ENCODE peak calls at places on chromosomes 11 and 22, in four cellular contexts. T, F, O and B are unnamed samples.
A peak's percentile ranks its signal among the peaks of the same experiment; 100 is the strongest.

GRCh38 chr11:44728491-44728910 is 1.7 kb downstream of the TSPAN18 start:
- DNase-seq in T (no peak), F (no peak), O (no peak), B (no peak)

GRCh38 chr11:8963569-8964323 is 496 bp downstream of the TMEM9B start:
- DNase-seq in O (no peak), F (peak; percentile 58), T (peak; percentile 81), B (peak; percentile 46)

GRCh38 chr11:12832828-12833227 is 158.6 kb downstream of the TEAD1 start:
- DNase-seq in T (no peak), F (peak; percentile 38), O (no peak), B (no peak)

GRCh38 chr22:21937821-21938070 is 14.9 kb downstream of the PPM1F start:
- DNase-seq in T (no peak), F (no peak), O (peak; percentile 92), B (no peak)

GRCh38 chr11:44861829-44862545 is 88.7 kb downstream of the TP53I11 start:
- DNase-seq in T (peak; percentile 28), O (peak; percentile 92), F (no peak), B (peak; percentile 99)

GRCh38 chr11:108788565-108789199 is 123.8 kb downstream of the DDX10 start:
- DNase-seq in T (no peak), O (no peak), F (no peak), B (no peak)

GRCh38 chr11:68398870-68399865 is 61.4 kb upstream of the PPP6R3 start:
- DNase-seq in O (no peak), F (no peak), T (no peak), B (no peak)

GRCh38 chr11:7384691-7385090 is 100.6 kb upstream of the OLFML1 start:
- DNase-seq in O (no peak), T (no peak), F (no peak), B (no peak)

GRCh38 chr11:111978028-111978771 is 41.1 kb downstream of the DIXDC1 start:
- DNase-seq in F (peak; percentile 28), T (no peak), O (peak; percentile 30), B (no peak)

GRCh38 chr11:92751594-92751993 is 217.9 kb upstream of the MTNR1B start:
- DNase-seq in O (no peak), T (no peak), F (no peak), B (no peak)

GRCh38 chr11:3218483-3219280 is at the start of gene MRGPRG:
- DNase-seq in T (no peak), O (no peak), F (no peak), B (no peak)

GRCh38 chr22:39808087-39808486 is 85.5 kb downstream of the ENTHD1 start:
- DNase-seq in F (no peak), T (peak; percentile 11), O (no peak), B (no peak)

GRCh38 chr22:20589614-20590476 is 82.4 kb downstream of the MED15 start:
- DNase-seq in F (no peak), O (no peak), T (no peak), B (no peak)

GRCh38 chr22:37330200-37331033 is 48.1 kb downstream of the CYTH4 start:
- DNase-seq in O (no peak), F (peak; percentile 13), T (no peak), B (peak; percentile 67)

GRCh38 chr11:9769621-9770020 is 105.7 kb downstream of the SWAP70 start:
- DNase-seq in T (no peak), O (no peak), F (no peak), B (no peak)

GRCh38 chr11:112570335-112570734 is 309.7 kb upstream of the PLET1 start:
- DNase-seq in O (no peak), T (no peak), F (no peak), B (no peak)

GRCh38 chr11:45896392-45897068 is 10.5 kb downstream of the FREY1 start:
- DNase-seq in F (peak; percentile 53), T (no peak), O (no peak), B (no peak)

GRCh38 chr11:134410766-134411165 is 1.3 kb downstream of the B3GAT1 start:
- DNase-seq in F (no peak), O (no peak), T (no peak), B (no peak)

GRCh38 chr11:118887219-118887618 is 3.5 kb downstream of the CXCR5 start:
- DNase-seq in O (no peak), T (no peak), F (no peak), B (no peak)

GRCh38 chr11:44351006-44351660 is 41.2 kb upstream of the ALX4 start:
- DNase-seq in F (no peak), T (no peak), O (no peak), B (no peak)

GRCh38 chr22:46936378-46936916 is 174.0 kb downstream of the TBC1D22A start:
- DNase-seq in T (no peak), F (no peak), O (peak; percentile 7), B (no peak)

GRCh38 chr22:17083811-17084540 is 824 bp upstream of the IL17RA start:
- DNase-seq in F (no peak), T (no peak), O (no peak), B (no peak)

GRCh38 chr11:135027461-135027860 is 615.4 kb upstream of the B3GAT1 start:
- DNase-seq in O (no peak), T (no peak), F (no peak), B (peak; percentile 1)

GRCh38 chr11:108965602-108966001 is 300.7 kb downstream of the DDX10 start:
- DNase-seq in T (no peak), F (no peak), O (peak; percentile 60), B (peak; percentile 39)

GRCh38 chr11:33778682-33779081 is 4.4 kb upstream of the FBXO3 start:
- DNase-seq in F (no peak), O (peak; percentile 19), T (no peak), B (peak; percentile 31)

GRCh38 chr11:9808943-9809342 is 145.1 kb downstream of the SWAP70 start:
- DNase-seq in T (no peak), O (no peak), F (no peak), B (peak; percentile 67)

GRCh38 chr11:64607381-64608259 is 16.6 kb downstream of the SLC22A12 start:
- DNase-seq in F (no peak), T (no peak), O (no peak), B (no peak)

GRCh38 chr11:41947392-41947791 is 487.9 kb upstream of the LRRC4C start:
- DNase-seq in T (no peak), F (no peak), O (no peak), B (no peak)

GRCh38 chr11:42958635-42959034 is 353.2 kb upstream of the API5 start:
- DNase-seq in T (no peak), F (no peak), O (no peak), B (no peak)

GRCh38 chr22:48370508-48371325 is 1457.0 kb downstream of the BRD1 start:
- DNase-seq in T (no peak), O (no peak), F (no peak), B (no peak)

GRCh38 chr11:35014352-35014751 is 97.9 kb downstream of the PDHX start:
- DNase-seq in F (no peak), O (peak; percentile 77), T (no peak), B (no peak)

GRCh38 chr22:22936190-22936914 is 48.7 kb downstream of the IGLL5 start:
- DNase-seq in T (no peak), O (no peak), F (no peak), B (no peak)

GRCh38 chr22:31630331-31631329 is 31.4 kb downstream of the PISD start:
- DNase-seq in O (no peak), F (peak; percentile 5), T (peak; percentile 90), B (peak; percentile 54)

GRCh38 chr11:118438314-118438931 is 2.1 kb downstream of the KMT2A start:
- DNase-seq in T (peak; percentile 77), O (peak; percentile 47), F (no peak), B (peak; percentile 60)

GRCh38 chr22:38218661-38219331 is 17.0 kb downstream of the MAFF start:
- DNase-seq in F (no peak), O (peak; percentile 74), T (no peak), B (peak; percentile 95)

GRCh38 chr11:101706541-101706940 is 122.7 kb upstream of the TRPC6 start:
- DNase-seq in T (no peak), F (no peak), O (no peak), B (no peak)

GRCh38 chr11:73295259-73295995 is 12.6 kb upstream of the ARHGEF17 start:
- DNase-seq in O (no peak), F (peak; percentile 54), T (peak; percentile 57), B (no peak)